ENCODE peak calls at places on chromosomes 1 and 21, in four cellular contexts. R is left ventricle myocardium inferior, Q is cardiac fibroblast, H is tibial nerve. G is an unnamed sample.

GRCh38 chr1:92902406-92902744 is 58.9 kb downstream of the DIPK1A start:
- DNase-seq in R (no peak), Q (no peak), H (no peak), G (no peak)

GRCh38 chr1:179490611-179491010 is 85.1 kb downstream of the NPHS2 start:
- DNase-seq in R (no peak), Q (no peak), H (no peak), G (no peak)

GRCh38 chr1:65605621-65606020 is 185.2 kb downstream of the LEPR start:
- DNase-seq in R (no peak), Q (peak), H (no peak), G (no peak)

GRCh38 chr1:173888749-173889148 is 20.6 kb downstream of the ZBTB37 start:
- DNase-seq in R (no peak), Q (no peak), H (no peak), G (no peak)

GRCh38 chr1:36322786-36323635 is 434 bp downstream of the EVA1B start:
- DNase-seq in R (peak), Q (peak), H (peak), G (no peak)

GRCh38 chr1:184340984-184341383 is 45.8 kb upstream of the C1orf21 start:
- DNase-seq in R (no peak), Q (peak), H (no peak), G (no peak)

GRCh38 chr1:16047791-16048475 is 4.4 kb downstream of the CLCNKB start:
- DNase-seq in R (no peak), Q (no peak), H (no peak), G (no peak)

GRCh38 chr1:39409055-39409816 is 82.2 kb upstream of the BMP8A start:
- DNase-seq in R (peak), Q (peak), H (peak), G (peak)

GRCh38 chr21:21481238-21481637 is 483.0 kb downstream of the NCAM2 start:
- DNase-seq in R (no peak), Q (peak), H (no peak), G (no peak)

GRCh38 chr21:38351961-38352521 is 95.2 kb downstream of the KCNJ15 start:
- DNase-seq in R (no peak), Q (peak), H (no peak), G (peak)

GRCh38 chr1:169070958-169071357 is 35.5 kb upstream of the ATP1B1 start:
- DNase-seq in R (no peak), Q (no peak), H (no peak), G (no peak)
- H3K4me3 ChIP-seq in R (no peak), Q (no peak), H (no peak), G (no peak)

DNA sequence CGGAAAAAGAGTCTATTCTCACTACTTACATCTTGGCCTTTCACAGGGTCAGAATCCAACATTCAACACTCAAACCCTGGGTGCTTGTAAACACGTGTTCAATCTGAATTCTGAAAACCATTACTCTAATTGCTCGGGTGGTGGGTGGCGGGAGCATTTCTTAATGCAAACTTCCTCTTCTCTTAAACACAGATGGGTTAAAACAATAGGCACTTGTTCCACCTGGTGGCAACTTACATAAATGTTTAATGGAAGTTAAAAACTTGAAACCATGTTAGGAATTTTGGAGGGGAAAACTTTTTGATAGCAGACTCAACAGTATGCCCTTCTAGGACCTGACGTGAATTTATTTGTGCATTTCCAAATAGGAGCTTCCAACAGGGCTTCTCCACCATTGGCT is 23.4 kb upstream of the TDRD10 start:
- DNase-seq in R (no peak), Q (peak), H (no peak), G (no peak)
- TF ChIP-seq CTCF in R (no peak), Q (no peak), H (no peak), G (no peak)

DNA sequence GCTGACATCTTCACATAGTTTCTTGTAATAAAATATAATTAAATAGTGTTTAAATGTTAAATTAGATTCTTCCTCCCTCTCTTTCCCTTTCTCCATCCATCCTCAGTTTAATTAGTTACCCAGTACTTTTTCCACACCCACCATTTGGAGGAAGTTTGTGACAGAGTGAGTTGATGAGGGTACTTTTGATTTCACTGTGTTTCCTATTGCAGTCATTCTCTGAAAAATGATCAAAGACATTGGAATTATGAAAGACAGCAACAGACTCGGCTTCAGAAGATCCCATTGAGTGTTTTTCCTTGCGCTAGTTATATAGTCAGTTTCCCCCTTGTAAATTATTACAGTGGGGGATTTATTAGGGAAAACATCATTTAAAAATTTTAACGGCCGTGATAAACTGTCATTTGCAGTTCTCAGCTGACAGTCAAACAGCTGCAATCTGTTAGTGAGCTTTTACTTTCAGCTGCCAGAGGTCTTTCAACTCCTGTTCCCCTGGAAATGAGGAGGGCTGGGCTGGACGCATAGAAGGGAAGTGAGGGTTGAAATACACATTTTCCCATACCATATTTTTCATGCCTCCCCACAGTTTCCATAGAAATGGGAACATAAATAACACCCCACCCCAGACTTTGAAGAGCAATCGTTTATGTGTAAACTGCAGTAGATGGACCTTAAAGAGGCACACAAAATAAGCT is 61.3 kb upstream of the CACYBP start:
- DNase-seq in R (no peak), Q (peak), H (no peak), G (no peak)
- H3K4me3 ChIP-seq in R (no peak), Q (no peak), H (no peak), G (no peak)

GRCh38 chr1:214229736-214230135 is 51.2 kb upstream of the SMYD2 start:
- DNase-seq in R (no peak), Q (no peak), H (no peak), G (no peak)
- TF ChIP-seq CTCF in R (no peak), Q (no peak), H (no peak), G (no peak)

GRCh38 chr1:156435551-156436318 is 64.8 kb downstream of the MEF2D start:
- DNase-seq in R (no peak), Q (peak), H (no peak), G (no peak)
- H3K4me3 ChIP-seq in R (peak), Q (peak), H (peak), G (peak)

GRCh38 chr1:152654110-152654509 is 9.1 kb upstream of the LCE2D start:
- DNase-seq in R (no peak), Q (peak), H (no peak), G (no peak)
- TF ChIP-seq CTCF in R (peak), Q (peak), H (peak), G (peak)

GRCh38 chr1:62908168-62908567 is 124.2 kb downstream of the ATG4C start:
- DNase-seq in R (no peak), Q (no peak), H (no peak), G (no peak)

GRCh38 chr1:62905309-62905708 is 121.4 kb downstream of the ATG4C start:
- DNase-seq in R (no peak), Q (no peak), H (no peak), G (no peak)

GRCh38 chr1:62906428-62906886 is 122.5 kb downstream of the ATG4C start:
- DNase-seq in R (no peak), Q (peak), H (no peak), G (no peak)

GRCh38 chr1:62904537-62904936 is 120.6 kb downstream of the ATG4C start:
- DNase-seq in R (no peak), Q (no peak), H (no peak), G (no peak)

GRCh38 chr1:62905872-62906271 is 121.9 kb downstream of the ATG4C start:
- DNase-seq in R (no peak), Q (no peak), H (no peak), G (no peak)
- H3K4me3 ChIP-seq in R (no peak), Q (no peak), H (no peak), G (no peak)

DNA sequence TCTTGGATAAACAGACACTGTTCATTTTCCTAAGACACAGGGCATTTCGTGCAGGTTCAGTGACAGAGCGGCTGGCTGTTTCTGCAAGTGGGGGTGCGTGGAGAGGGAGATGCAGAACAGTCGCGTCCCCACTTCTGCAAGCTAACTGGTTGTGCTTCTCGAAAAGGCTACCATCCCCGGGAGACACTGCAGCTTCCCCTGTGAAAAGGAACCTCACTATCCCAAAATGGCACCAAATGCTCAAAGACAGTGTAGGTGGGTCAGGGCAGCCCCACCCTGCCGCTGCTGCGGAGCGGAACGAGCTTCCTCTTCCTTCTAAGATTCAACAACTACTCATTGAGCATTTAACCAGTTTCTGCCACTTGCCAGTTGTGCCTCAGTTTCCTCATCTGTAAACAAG is 19.2 kb upstream of the BACE2 start:
- DNase-seq in R (no peak), Q (no peak), H (no peak), G (no peak)
- TF ChIP-seq CTCF in R (no peak), Q (no peak), H (no peak), G (no peak)

DNA sequence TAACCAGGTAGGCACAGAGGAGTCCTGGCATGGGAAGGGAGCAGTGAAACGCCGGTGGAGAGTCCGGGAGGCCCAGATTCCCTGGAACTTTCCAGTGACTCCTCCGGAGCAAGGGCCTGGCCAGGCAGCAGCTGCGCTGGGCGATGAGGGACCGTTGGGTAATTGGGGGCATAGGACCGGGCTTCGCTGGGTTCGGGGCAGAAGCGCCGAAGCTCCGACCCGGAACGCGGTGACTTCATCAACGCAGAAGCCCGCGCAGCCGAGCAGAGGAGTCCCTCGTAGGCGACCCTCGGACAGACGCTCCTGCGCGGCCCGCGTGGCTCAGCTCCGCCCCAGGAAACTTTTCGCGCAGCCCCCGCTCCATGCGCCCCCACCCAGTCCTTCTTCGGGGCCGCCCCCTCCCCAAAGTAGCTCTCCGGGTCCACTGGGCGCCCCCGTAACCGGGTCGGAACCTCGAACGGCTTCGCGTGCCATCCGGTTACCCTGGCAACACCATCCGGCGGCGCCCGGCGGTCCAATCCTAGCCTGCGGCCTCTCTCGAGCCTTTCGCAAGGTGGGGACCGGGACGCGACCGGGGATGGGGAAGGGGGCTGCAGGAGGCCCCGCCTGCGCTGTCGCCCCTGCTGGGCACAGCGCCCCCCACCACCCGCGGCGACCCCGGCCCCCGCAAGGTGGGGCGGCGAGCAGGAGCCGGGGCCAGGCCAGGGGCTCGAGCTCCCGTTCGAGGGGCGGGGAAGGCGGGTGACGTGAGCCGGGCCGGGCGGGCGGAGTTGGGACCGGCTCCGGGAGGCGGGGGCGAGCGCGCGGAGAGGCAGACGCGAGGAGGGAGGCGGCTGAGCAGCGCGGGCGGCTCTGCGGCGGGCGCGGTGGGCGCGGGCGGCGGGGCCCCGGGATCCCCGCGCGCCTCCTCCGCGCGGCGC is at the start of gene AJAP1:
- DNase-seq in R (no peak), Q (no peak), H (no peak), G (no peak)
- H3K4me3 ChIP-seq in R (peak), Q (no peak), H (peak), G (no peak)